ENCODE peak calls at places on chromosomes 1 and 21, in eight cellular contexts. One of them, this sample, is unnamed.

GRCh38 chr1:87279966-87280535 is 48.6 kb upstream of the LMO4 start:
- DNase-seq in tibial nerve: no peak
- DNase-seq in effector memory CD4-positive, alpha-beta T cell: no peak
- DNase-seq in NCI-H1436: no peak
- DNase-seq in naive thymus-derived CD8-positive, alpha-beta T cell: no peak
- DNase-seq in lung: no peak
- DNase-seq in activated naive CD8-positive, alpha-beta T cell treated with anti-CD3 and anti-CD28 coated beads, Interleukin-2, amount 50 U/mL, for 24 hours: no peak
- DNase-seq in effector CD4-positive, alpha-beta T cell: no peak
- DNase-seq in this sample: no peak

GRCh38 chr1:28240024-28240423 is 4.1 kb downstream of the ATP5IF1 start:
- DNase-seq in NCI-H1436: no peak
- DNase-seq in effector memory CD4-positive, alpha-beta T cell: no peak
- DNase-seq in tibial nerve: no peak
- DNase-seq in lung: no peak
- DNase-seq in effector CD4-positive, alpha-beta T cell: no peak
- DNase-seq in activated naive CD8-positive, alpha-beta T cell treated with anti-CD3 and anti-CD28 coated beads, Interleukin-2, amount 50 U/mL, for 24 hours: no peak
- DNase-seq in naive thymus-derived CD8-positive, alpha-beta T cell: no peak
- DNase-seq in this sample: no peak

GRCh38 chr1:33576821-33577599 is 104.6 kb downstream of the ZSCAN20 start:
- DNase-seq in NCI-H1436: no peak
- DNase-seq in effector memory CD4-positive, alpha-beta T cell: no peak
- DNase-seq in activated naive CD8-positive, alpha-beta T cell treated with anti-CD3 and anti-CD28 coated beads, Interleukin-2, amount 50 U/mL, for 24 hours: no peak
- DNase-seq in lung: no peak
- DNase-seq in tibial nerve: no peak
- DNase-seq in naive thymus-derived CD8-positive, alpha-beta T cell: no peak
- DNase-seq in effector CD4-positive, alpha-beta T cell: no peak
- DNase-seq in this sample: no peak

GRCh38 chr1:98839840-98840239 is 164.8 kb downstream of the PLPPR5 start:
- DNase-seq in tibial nerve: no peak
- DNase-seq in lung: no peak
- DNase-seq in NCI-H1436: no peak
- DNase-seq in naive thymus-derived CD8-positive, alpha-beta T cell: no peak
- DNase-seq in effector memory CD4-positive, alpha-beta T cell: no peak
- DNase-seq in activated naive CD8-positive, alpha-beta T cell treated with anti-CD3 and anti-CD28 coated beads, Interleukin-2, amount 50 U/mL, for 24 hours: no peak
- DNase-seq in effector CD4-positive, alpha-beta T cell: no peak
- DNase-seq in this sample: no peak

GRCh38 chr1:235297579-235297978 is 30.4 kb downstream of the ARID4B start:
- DNase-seq in naive thymus-derived CD8-positive, alpha-beta T cell: no peak
- DNase-seq in effector memory CD4-positive, alpha-beta T cell: no peak
- DNase-seq in tibial nerve: no peak
- DNase-seq in lung: no peak
- DNase-seq in effector CD4-positive, alpha-beta T cell: no peak
- DNase-seq in NCI-H1436: no peak
- DNase-seq in activated naive CD8-positive, alpha-beta T cell treated with anti-CD3 and anti-CD28 coated beads, Interleukin-2, amount 50 U/mL, for 24 hours: no peak
- DNase-seq in this sample: no peak

GRCh38 chr1:85496881-85497582 is 32.1 kb upstream of the DDAH1 start:
- DNase-seq in activated naive CD8-positive, alpha-beta T cell treated with anti-CD3 and anti-CD28 coated beads, Interleukin-2, amount 50 U/mL, for 24 hours: no peak
- DNase-seq in effector memory CD4-positive, alpha-beta T cell: no peak
- DNase-seq in naive thymus-derived CD8-positive, alpha-beta T cell: no peak
- DNase-seq in lung: no peak
- DNase-seq in tibial nerve: no peak
- DNase-seq in NCI-H1436: no peak
- DNase-seq in effector CD4-positive, alpha-beta T cell: no peak
- DNase-seq in this sample: no peak

GRCh38 chr21:17782051-17782450 is 37.1 kb downstream of the C21orf91 start:
- DNase-seq in activated naive CD8-positive, alpha-beta T cell treated with anti-CD3 and anti-CD28 coated beads, Interleukin-2, amount 50 U/mL, for 24 hours: no peak
- DNase-seq in NCI-H1436: no peak
- DNase-seq in lung: no peak
- DNase-seq in effector memory CD4-positive, alpha-beta T cell: no peak
- DNase-seq in effector CD4-positive, alpha-beta T cell: no peak
- DNase-seq in naive thymus-derived CD8-positive, alpha-beta T cell: no peak
- DNase-seq in tibial nerve: no peak
- DNase-seq in this sample: no peak

GRCh38 chr1:88998716-88999115 is 6.3 kb upstream of the KYAT3 start:
- DNase-seq in activated naive CD8-positive, alpha-beta T cell treated with anti-CD3 and anti-CD28 coated beads, Interleukin-2, amount 50 U/mL, for 24 hours: no peak
- DNase-seq in tibial nerve: peak
- DNase-seq in lung: no peak
- DNase-seq in effector CD4-positive, alpha-beta T cell: peak
- DNase-seq in NCI-H1436: peak
- DNase-seq in naive thymus-derived CD8-positive, alpha-beta T cell: no peak
- DNase-seq in effector memory CD4-positive, alpha-beta T cell: no peak
- DNase-seq in this sample: peak

GRCh38 chr1:206472454-206472853 is 2.2 kb downstream of the IKBKE start:
- DNase-seq in tibial nerve: no peak
- DNase-seq in activated naive CD8-positive, alpha-beta T cell treated with anti-CD3 and anti-CD28 coated beads, Interleukin-2, amount 50 U/mL, for 24 hours: peak
- DNase-seq in NCI-H1436: no peak
- DNase-seq in effector CD4-positive, alpha-beta T cell: no peak
- DNase-seq in lung: no peak
- DNase-seq in effector memory CD4-positive, alpha-beta T cell: no peak
- DNase-seq in naive thymus-derived CD8-positive, alpha-beta T cell: no peak
- DNase-seq in this sample: no peak

GRCh38 chr1:226121049-226121586 is 58.6 kb downstream of the H3-3A start:
- DNase-seq in NCI-H1436: no peak
- DNase-seq in effector memory CD4-positive, alpha-beta T cell: no peak
- DNase-seq in lung: no peak
- DNase-seq in tibial nerve: no peak
- DNase-seq in naive thymus-derived CD8-positive, alpha-beta T cell: no peak
- DNase-seq in activated naive CD8-positive, alpha-beta T cell treated with anti-CD3 and anti-CD28 coated beads, Interleukin-2, amount 50 U/mL, for 24 hours: no peak
- DNase-seq in effector CD4-positive, alpha-beta T cell: no peak
- DNase-seq in this sample: no peak

GRCh38 chr1:30613188-30613587 is 110.2 kb downstream of the MATN1 start:
- DNase-seq in effector memory CD4-positive, alpha-beta T cell: no peak
- DNase-seq in naive thymus-derived CD8-positive, alpha-beta T cell: no peak
- DNase-seq in tibial nerve: no peak
- DNase-seq in lung: no peak
- DNase-seq in activated naive CD8-positive, alpha-beta T cell treated with anti-CD3 and anti-CD28 coated beads, Interleukin-2, amount 50 U/mL, for 24 hours: no peak
- DNase-seq in NCI-H1436: no peak
- DNase-seq in effector CD4-positive, alpha-beta T cell: no peak
- DNase-seq in this sample: no peak

GRCh38 chr1:68078647-68079046 is 28.2 kb upstream of the DIRAS3 start:
- DNase-seq in effector CD4-positive, alpha-beta T cell: no peak
- DNase-seq in NCI-H1436: no peak
- DNase-seq in lung: no peak
- DNase-seq in effector memory CD4-positive, alpha-beta T cell: no peak
- DNase-seq in naive thymus-derived CD8-positive, alpha-beta T cell: no peak
- DNase-seq in tibial nerve: no peak
- DNase-seq in activated naive CD8-positive, alpha-beta T cell treated with anti-CD3 and anti-CD28 coated beads, Interleukin-2, amount 50 U/mL, for 24 hours: no peak
- DNase-seq in this sample: no peak

GRCh38 chr1:117237701-117238413 is 27.1 kb upstream of the VTCN1 start:
- DNase-seq in effector CD4-positive, alpha-beta T cell: no peak
- DNase-seq in effector memory CD4-positive, alpha-beta T cell: no peak
- DNase-seq in lung: no peak
- DNase-seq in tibial nerve: no peak
- DNase-seq in naive thymus-derived CD8-positive, alpha-beta T cell: no peak
- DNase-seq in NCI-H1436: no peak
- DNase-seq in activated naive CD8-positive, alpha-beta T cell treated with anti-CD3 and anti-CD28 coated beads, Interleukin-2, amount 50 U/mL, for 24 hours: no peak
- DNase-seq in this sample: no peak

GRCh38 chr1:207304710-207305151 is 16.7 kb upstream of the CD55 start:
- DNase-seq in NCI-H1436: no peak
- DNase-seq in effector CD4-positive, alpha-beta T cell: no peak
- DNase-seq in tibial nerve: no peak
- DNase-seq in lung: no peak
- DNase-seq in activated naive CD8-positive, alpha-beta T cell treated with anti-CD3 and anti-CD28 coated beads, Interleukin-2, amount 50 U/mL, for 24 hours: no peak
- DNase-seq in naive thymus-derived CD8-positive, alpha-beta T cell: no peak
- DNase-seq in effector memory CD4-positive, alpha-beta T cell: no peak
- DNase-seq in this sample: no peak

GRCh38 chr1:241836944-241837343 is 11.1 kb upstream of the EXO1 start:
- DNase-seq in naive thymus-derived CD8-positive, alpha-beta T cell: no peak
- DNase-seq in activated naive CD8-positive, alpha-beta T cell treated with anti-CD3 and anti-CD28 coated beads, Interleukin-2, amount 50 U/mL, for 24 hours: no peak
- DNase-seq in NCI-H1436: no peak
- DNase-seq in effector memory CD4-positive, alpha-beta T cell: no peak
- DNase-seq in lung: no peak
- DNase-seq in tibial nerve: no peak
- DNase-seq in effector CD4-positive, alpha-beta T cell: no peak
- DNase-seq in this sample: no peak

GRCh38 chr1:228900099-228900965 is 165.1 kb downstream of the RHOU start:
- DNase-seq in naive thymus-derived CD8-positive, alpha-beta T cell: no peak
- DNase-seq in activated naive CD8-positive, alpha-beta T cell treated with anti-CD3 and anti-CD28 coated beads, Interleukin-2, amount 50 U/mL, for 24 hours: no peak
- DNase-seq in lung: no peak
- DNase-seq in NCI-H1436: no peak
- DNase-seq in tibial nerve: peak
- DNase-seq in effector memory CD4-positive, alpha-beta T cell: no peak
- DNase-seq in effector CD4-positive, alpha-beta T cell: no peak
- DNase-seq in this sample: no peak

GRCh38 chr1:177646757-177647730 is 322.8 kb downstream of the SEC16B start:
- DNase-seq in NCI-H1436: no peak
- DNase-seq in tibial nerve: no peak
- DNase-seq in effector memory CD4-positive, alpha-beta T cell: no peak
- DNase-seq in effector CD4-positive, alpha-beta T cell: no peak
- DNase-seq in lung: no peak
- DNase-seq in activated naive CD8-positive, alpha-beta T cell treated with anti-CD3 and anti-CD28 coated beads, Interleukin-2, amount 50 U/mL, for 24 hours: no peak
- DNase-seq in naive thymus-derived CD8-positive, alpha-beta T cell: no peak
- DNase-seq in this sample: no peak

GRCh38 chr21:32771134-32771523 is 426 bp downstream of the PAXBP1 start:
- DNase-seq in NCI-H1436: peak
- DNase-seq in activated naive CD8-positive, alpha-beta T cell treated with anti-CD3 and anti-CD28 coated beads, Interleukin-2, amount 50 U/mL, for 24 hours: peak
- DNase-seq in effector memory CD4-positive, alpha-beta T cell: no peak
- DNase-seq in tibial nerve: peak
- DNase-seq in lung: peak
- DNase-seq in effector CD4-positive, alpha-beta T cell: peak
- DNase-seq in naive thymus-derived CD8-positive, alpha-beta T cell: peak
- DNase-seq in this sample: peak

GRCh38 chr1:175129997-175130648 is 62.5 kb downstream of the KIAA0040 start:
- DNase-seq in NCI-H1436: peak
- DNase-seq in effector memory CD4-positive, alpha-beta T cell: no peak
- DNase-seq in effector CD4-positive, alpha-beta T cell: no peak
- DNase-seq in naive thymus-derived CD8-positive, alpha-beta T cell: no peak
- DNase-seq in tibial nerve: no peak
- DNase-seq in activated naive CD8-positive, alpha-beta T cell treated with anti-CD3 and anti-CD28 coated beads, Interleukin-2, amount 50 U/mL, for 24 hours: no peak
- DNase-seq in lung: no peak
- DNase-seq in this sample: no peak

GRCh38 chr1:34406377-34406776 is 229.7 kb downstream of the C1orf94 start:
- DNase-seq in effector memory CD4-positive, alpha-beta T cell: no peak
- DNase-seq in tibial nerve: no peak
- DNase-seq in naive thymus-derived CD8-positive, alpha-beta T cell: no peak
- DNase-seq in lung: peak
- DNase-seq in activated naive CD8-positive, alpha-beta T cell treated with anti-CD3 and anti-CD28 coated beads, Interleukin-2, amount 50 U/mL, for 24 hours: no peak
- DNase-seq in effector CD4-positive, alpha-beta T cell: no peak
- DNase-seq in NCI-H1436: no peak
- DNase-seq in this sample: peak

GRCh38 chr1:79603862-79604261 is 597.3 kb upstream of the ADGRL4 start:
- DNase-seq in NCI-H1436: no peak
- DNase-seq in tibial nerve: no peak
- DNase-seq in naive thymus-derived CD8-positive, alpha-beta T cell: no peak
- DNase-seq in effector memory CD4-positive, alpha-beta T cell: no peak
- DNase-seq in effector CD4-positive, alpha-beta T cell: no peak
- DNase-seq in activated naive CD8-positive, alpha-beta T cell treated with anti-CD3 and anti-CD28 coated beads, Interleukin-2, amount 50 U/mL, for 24 hours: no peak
- DNase-seq in lung: no peak
- DNase-seq in this sample: no peak

GRCh38 chr1:230515451-230516145 is 89.5 kb upstream of the PGBD5 start:
- DNase-seq in effector CD4-positive, alpha-beta T cell: no peak
- DNase-seq in activated naive CD8-positive, alpha-beta T cell treated with anti-CD3 and anti-CD28 coated beads, Interleukin-2, amount 50 U/mL, for 24 hours: no peak
- DNase-seq in tibial nerve: no peak
- DNase-seq in lung: no peak
- DNase-seq in effector memory CD4-positive, alpha-beta T cell: no peak
- DNase-seq in naive thymus-derived CD8-positive, alpha-beta T cell: no peak
- DNase-seq in NCI-H1436: no peak
- DNase-seq in this sample: no peak

GRCh38 chr1:39711359-39712340 is 20.4 kb upstream of the HPCAL4 start:
- DNase-seq in lung: peak
- DNase-seq in effector CD4-positive, alpha-beta T cell: no peak
- DNase-seq in NCI-H1436: no peak
- DNase-seq in effector memory CD4-positive, alpha-beta T cell: no peak
- DNase-seq in tibial nerve: no peak
- DNase-seq in naive thymus-derived CD8-positive, alpha-beta T cell: no peak
- DNase-seq in activated naive CD8-positive, alpha-beta T cell treated with anti-CD3 and anti-CD28 coated beads, Interleukin-2, amount 50 U/mL, for 24 hours: no peak
- DNase-seq in this sample: no peak

GRCh38 chr1:47487826-47488450 is 50.1 kb downstream of the FOXD2 start:
- DNase-seq in naive thymus-derived CD8-positive, alpha-beta T cell: no peak
- DNase-seq in effector memory CD4-positive, alpha-beta T cell: no peak
- DNase-seq in effector CD4-positive, alpha-beta T cell: no peak
- DNase-seq in lung: no peak
- DNase-seq in NCI-H1436: no peak
- DNase-seq in tibial nerve: no peak
- DNase-seq in activated naive CD8-positive, alpha-beta T cell treated with anti-CD3 and anti-CD28 coated beads, Interleukin-2, amount 50 U/mL, for 24 hours: no peak
- DNase-seq in this sample: no peak

GRCh38 chr1:162541619-162542141 is 19.8 kb upstream of the UAP1 start:
- DNase-seq in effector memory CD4-positive, alpha-beta T cell: no peak
- DNase-seq in lung: no peak
- DNase-seq in naive thymus-derived CD8-positive, alpha-beta T cell: no peak
- DNase-seq in effector CD4-positive, alpha-beta T cell: no peak
- DNase-seq in tibial nerve: peak
- DNase-seq in NCI-H1436: no peak
- DNase-seq in activated naive CD8-positive, alpha-beta T cell treated with anti-CD3 and anti-CD28 coated beads, Interleukin-2, amount 50 U/mL, for 24 hours: no peak
- DNase-seq in this sample: no peak

GRCh38 chr1:204357551-204357950 is 2.2 kb downstream of the PLEKHA6 start:
- DNase-seq in lung: no peak
- DNase-seq in effector CD4-positive, alpha-beta T cell: no peak
- DNase-seq in effector memory CD4-positive, alpha-beta T cell: no peak
- DNase-seq in activated naive CD8-positive, alpha-beta T cell treated with anti-CD3 and anti-CD28 coated beads, Interleukin-2, amount 50 U/mL, for 24 hours: no peak
- DNase-seq in tibial nerve: no peak
- DNase-seq in naive thymus-derived CD8-positive, alpha-beta T cell: no peak
- DNase-seq in NCI-H1436: no peak
- DNase-seq in this sample: no peak

GRCh38 chr1:18794066-18794465 is 65.4 kb downstream of the TAS1R2 start:
- DNase-seq in activated naive CD8-positive, alpha-beta T cell treated with anti-CD3 and anti-CD28 coated beads, Interleukin-2, amount 50 U/mL, for 24 hours: no peak
- DNase-seq in naive thymus-derived CD8-positive, alpha-beta T cell: no peak
- DNase-seq in tibial nerve: no peak
- DNase-seq in effector memory CD4-positive, alpha-beta T cell: no peak
- DNase-seq in lung: no peak
- DNase-seq in NCI-H1436: peak
- DNase-seq in effector CD4-positive, alpha-beta T cell: no peak
- DNase-seq in this sample: no peak

GRCh38 chr1:244346972-244347618 is 104.6 kb downstream of the ADSS2 start:
- DNase-seq in lung: no peak
- DNase-seq in naive thymus-derived CD8-positive, alpha-beta T cell: no peak
- DNase-seq in effector CD4-positive, alpha-beta T cell: no peak
- DNase-seq in activated naive CD8-positive, alpha-beta T cell treated with anti-CD3 and anti-CD28 coated beads, Interleukin-2, amount 50 U/mL, for 24 hours: no peak
- DNase-seq in tibial nerve: no peak
- DNase-seq in effector memory CD4-positive, alpha-beta T cell: no peak
- DNase-seq in NCI-H1436: no peak
- DNase-seq in this sample: no peak

GRCh38 chr1:232627645-232628334 is 2.1 kb downstream of the SIPA1L2 start:
- DNase-seq in effector memory CD4-positive, alpha-beta T cell: no peak
- DNase-seq in lung: no peak
- DNase-seq in NCI-H1436: peak
- DNase-seq in activated naive CD8-positive, alpha-beta T cell treated with anti-CD3 and anti-CD28 coated beads, Interleukin-2, amount 50 U/mL, for 24 hours: no peak
- DNase-seq in effector CD4-positive, alpha-beta T cell: no peak
- DNase-seq in tibial nerve: no peak
- DNase-seq in naive thymus-derived CD8-positive, alpha-beta T cell: no peak
- DNase-seq in this sample: peak

GRCh38 chr1:165928075-165928731 is 100.8 kb downstream of the UCK2 start:
- DNase-seq in tibial nerve: peak
- DNase-seq in activated naive CD8-positive, alpha-beta T cell treated with anti-CD3 and anti-CD28 coated beads, Interleukin-2, amount 50 U/mL, for 24 hours: peak
- DNase-seq in lung: no peak
- DNase-seq in naive thymus-derived CD8-positive, alpha-beta T cell: no peak
- DNase-seq in effector memory CD4-positive, alpha-beta T cell: no peak
- DNase-seq in NCI-H1436: peak
- DNase-seq in effector CD4-positive, alpha-beta T cell: no peak
- DNase-seq in this sample: peak

GRCh38 chr1:41754540-41754939 is 164.2 kb downstream of the HIVEP3 start:
- DNase-seq in effector memory CD4-positive, alpha-beta T cell: no peak
- DNase-seq in naive thymus-derived CD8-positive, alpha-beta T cell: no peak
- DNase-seq in NCI-H1436: no peak
- DNase-seq in tibial nerve: no peak
- DNase-seq in lung: no peak
- DNase-seq in effector CD4-positive, alpha-beta T cell: no peak
- DNase-seq in activated naive CD8-positive, alpha-beta T cell treated with anti-CD3 and anti-CD28 coated beads, Interleukin-2, amount 50 U/mL, for 24 hours: peak
- DNase-seq in this sample: no peak

GRCh38 chr1:88276158-88276557 is 407.9 kb upstream of the PKN2 start:
- DNase-seq in NCI-H1436: no peak
- DNase-seq in activated naive CD8-positive, alpha-beta T cell treated with anti-CD3 and anti-CD28 coated beads, Interleukin-2, amount 50 U/mL, for 24 hours: no peak
- DNase-seq in lung: no peak
- DNase-seq in effector memory CD4-positive, alpha-beta T cell: no peak
- DNase-seq in naive thymus-derived CD8-positive, alpha-beta T cell: no peak
- DNase-seq in effector CD4-positive, alpha-beta T cell: no peak
- DNase-seq in tibial nerve: no peak
- DNase-seq in this sample: no peak

GRCh38 chr1:45344491-45344890 is 4.3 kb upstream of the MUTYH start:
- DNase-seq in NCI-H1436: no peak
- DNase-seq in effector CD4-positive, alpha-beta T cell: no peak
- DNase-seq in naive thymus-derived CD8-positive, alpha-beta T cell: no peak
- DNase-seq in activated naive CD8-positive, alpha-beta T cell treated with anti-CD3 and anti-CD28 coated beads, Interleukin-2, amount 50 U/mL, for 24 hours: no peak
- DNase-seq in effector memory CD4-positive, alpha-beta T cell: no peak
- DNase-seq in lung: no peak
- DNase-seq in tibial nerve: no peak
- DNase-seq in this sample: no peak

GRCh38 chr1:31013187-31013864 is 52.2 kb downstream of the PUM1 start:
- DNase-seq in lung: no peak
- DNase-seq in effector CD4-positive, alpha-beta T cell: no peak
- DNase-seq in NCI-H1436: no peak
- DNase-seq in tibial nerve: no peak
- DNase-seq in effector memory CD4-positive, alpha-beta T cell: no peak
- DNase-seq in naive thymus-derived CD8-positive, alpha-beta T cell: no peak
- DNase-seq in activated naive CD8-positive, alpha-beta T cell treated with anti-CD3 and anti-CD28 coated beads, Interleukin-2, amount 50 U/mL, for 24 hours: no peak
- DNase-seq in this sample: no peak

This sample was measured in COR-L47.